ENCODE peak calls at places on chromosomes 7 and 10, in nine cellular contexts. J, F, A, B, I, T, L, R and N are unnamed samples.

GRCh38 chr7:124781907-124782306 is 16.3 kb upstream of the GPR37 start:
- DNase-seq in J (no peak), F (no peak), A (no peak), B (no peak), I (no peak), T (no peak), L (peak), R (no peak), N (no peak)

GRCh38 chr10:102152545-102152890 is 329 bp downstream of the NOLC1 start:
- DNase-seq in J (no peak), F (no peak), A (peak), B (no peak), I (peak), T (no peak), L (peak), R (no peak), N (no peak)

GRCh38 chr10:100182908-100183307 is 2.9 kb downstream of the ERLIN1 start:
- DNase-seq in J (no peak), F (no peak), A (no peak), B (no peak), I (no peak), T (no peak), L (no peak), R (no peak), N (no peak)

GRCh38 chr7:83248000-83248399 is 85.3 kb upstream of the PCLO start:
- DNase-seq in J (no peak), F (no peak), A (no peak), B (no peak), I (no peak), T (no peak), L (no peak), R (no peak), N (no peak)

GRCh38 chr10:47027108-47027811 is 116.0 kb downstream of the PTPN20 start:
- DNase-seq in J (peak), F (peak), A (no peak), B (peak), I (no peak), T (no peak), L (no peak), R (no peak), N (no peak)

GRCh38 chr10:31381766-31382316 is 62.8 kb downstream of the ZEB1 start:
- DNase-seq in J (no peak), F (no peak), A (peak), B (no peak), I (no peak), T (no peak), L (no peak), R (no peak), N (no peak)

GRCh38 chr10:75035975-75036708 is 75.3 kb upstream of the SAMD8 start:
- DNase-seq in J (no peak), F (no peak), A (no peak), B (no peak), I (no peak), T (no peak), L (no peak), R (no peak), N (no peak)

GRCh38 chr10:104766341-104766740 is 125.3 kb downstream of the SORCS3 start:
- DNase-seq in J (no peak), F (no peak), A (no peak), B (no peak), I (no peak), T (no peak), L (no peak), R (peak), N (no peak)

GRCh38 chr10:59104186-59104585 is 72.3 kb upstream of the PHYHIPL start:
- DNase-seq in J (no peak), F (no peak), A (no peak), B (no peak), I (no peak), T (no peak), L (no peak), R (no peak), N (no peak)

GRCh38 chr10:69567920-69568319 is 5.3 kb downstream of the NEUROG3 start:
- DNase-seq in J (no peak), F (no peak), A (peak), B (peak), I (peak), T (no peak), L (peak), R (no peak), N (no peak)

GRCh38 chr10:96758423-96758822 is 38.1 kb upstream of the PIK3AP1 start:
- DNase-seq in J (no peak), F (no peak), A (no peak), B (no peak), I (no peak), T (no peak), L (no peak), R (no peak), N (no peak)

GRCh38 chr10:22693371-22693784 is 21.0 kb downstream of the PIP4K2A start:
- DNase-seq in J (no peak), F (no peak), A (peak), B (no peak), I (no peak), T (no peak), L (no peak), R (no peak), N (no peak)

GRCh38 chr7:23012797-23013714 is 874 bp downstream of the HYCC1 start:
- DNase-seq in J (no peak), F (peak), A (peak), B (peak), I (peak), T (peak), L (peak), R (no peak), N (no peak)

GRCh38 chr7:22582860-22583640 is 83.1 kb upstream of the STEAP1B start:
- DNase-seq in J (peak), F (no peak), A (peak), B (peak), I (no peak), T (no peak), L (peak), R (no peak), N (no peak)

GRCh38 chr7:34317039-34317438 is 341.0 kb upstream of the NPSR1 start:
- DNase-seq in J (no peak), F (no peak), A (no peak), B (no peak), I (no peak), T (no peak), L (peak), R (no peak), N (no peak)

GRCh38 chr10:79399242-79399831 is 46.1 kb downstream of the ZCCHC24 start:
- DNase-seq in J (peak), F (no peak), A (peak), B (peak), I (no peak), T (no peak), L (peak), R (no peak), N (no peak)

GRCh38 chr7:102472126-102473041 is 6.3 kb downstream of the POLR2J start:
- DNase-seq in J (no peak), F (no peak), A (no peak), B (no peak), I (no peak), T (no peak), L (no peak), R (no peak), N (no peak)

GRCh38 chr10:11551915-11552602 is 59.4 kb downstream of the USP6NL start:
- DNase-seq in J (no peak), F (no peak), A (peak), B (no peak), I (no peak), T (no peak), L (peak), R (no peak), N (no peak)

GRCh38 chr7:130921391-130922180 is 187.6 kb upstream of the KLF14 start:
- DNase-seq in J (peak), F (no peak), A (peak), B (no peak), I (no peak), T (peak), L (no peak), R (no peak), N (peak)

GRCh38 chr10:133274751-133275682 is 1.7 kb downstream of the ADAM8 start:
- DNase-seq in J (peak), F (peak), A (no peak), B (no peak), I (peak), T (no peak), L (peak), R (no peak), N (no peak)

GRCh38 chr7:132472463-132473120 is 103.7 kb downstream of the PLXNA4 start:
- DNase-seq in J (no peak), F (no peak), A (no peak), B (no peak), I (no peak), T (no peak), L (peak), R (peak), N (no peak)

GRCh38 chr7:3106353-3106752 is 62.7 kb upstream of the CARD11 start:
- DNase-seq in J (peak), F (no peak), A (no peak), B (no peak), I (no peak), T (no peak), L (no peak), R (no peak), N (no peak)

GRCh38 chr10:1657500-1657899 is 79.8 kb downstream of the ADARB2 start:
- DNase-seq in J (no peak), F (no peak), A (no peak), B (no peak), I (no peak), T (no peak), L (no peak), R (no peak), N (no peak)

GRCh38 chr7:31104361-31105255 is 52.5 kb downstream of the ADCYAP1R1 start:
- DNase-seq in J (peak), F (no peak), A (no peak), B (no peak), I (no peak), T (no peak), L (no peak), R (no peak), N (no peak)

GRCh38 chr10:108789911-108790310 is 1133.4 kb downstream of the XPNPEP1 start:
- DNase-seq in J (no peak), F (no peak), A (no peak), B (no peak), I (no peak), T (no peak), L (no peak), R (no peak), N (no peak)

GRCh38 chr7:161786-162185 is 30.6 kb upstream of the FAM20C start:
- DNase-seq in J (no peak), F (no peak), A (no peak), B (peak), I (no peak), T (no peak), L (no peak), R (no peak), N (no peak)

GRCh38 chr7:128922496-128923410 is 12.2 kb upstream of the KCP start:
- DNase-seq in J (no peak), F (no peak), A (no peak), B (peak), I (no peak), T (no peak), L (no peak), R (no peak), N (no peak)

GRCh38 chr10:71229726-71230655 is 17.6 kb downstream of the UNC5B start:
- DNase-seq in J (no peak), F (no peak), A (no peak), B (no peak), I (no peak), T (no peak), L (no peak), R (no peak), N (no peak)

GRCh38 chr10:103278424-103278823 is 1.5 kb downstream of the INA start:
- DNase-seq in J (no peak), F (no peak), A (no peak), B (no peak), I (no peak), T (no peak), L (no peak), R (no peak), N (no peak)

GRCh38 chr7:47452715-47453092 is 129.2 kb downstream of the TNS3 start:
- DNase-seq in J (no peak), F (no peak), A (no peak), B (peak), I (no peak), T (no peak), L (no peak), R (no peak), N (no peak)

GRCh38 chr7:92843034-92843760 is 6.8 kb upstream of the CDK6 start:
- DNase-seq in J (no peak), F (no peak), A (peak), B (no peak), I (no peak), T (no peak), L (no peak), R (no peak), N (no peak)

GRCh38 chr10:49614242-49615198 is 683 bp downstream of the CHAT start:
- DNase-seq in J (no peak), F (no peak), A (no peak), B (peak), I (no peak), T (no peak), L (no peak), R (no peak), N (no peak)

GRCh38 chr7:71707041-71707440 is 575.1 kb downstream of the GALNT17 start:
- DNase-seq in J (no peak), F (no peak), A (no peak), B (no peak), I (no peak), T (no peak), L (no peak), R (no peak), N (no peak)

GRCh38 chr10:73480158-73480557 is 15.7 kb downstream of the PPP3CB start:
- DNase-seq in J (no peak), F (no peak), A (no peak), B (no peak), I (no peak), T (no peak), L (no peak), R (no peak), N (no peak)

GRCh38 chr10:3423411-3423810 is 250.8 kb upstream of the PITRM1 start:
- DNase-seq in J (no peak), F (no peak), A (no peak), B (no peak), I (no peak), T (no peak), L (no peak), R (no peak), N (no peak)

GRCh38 chr7:5780801-5781496 is 514 bp downstream of the RNF216 start:
- DNase-seq in J (peak), F (no peak), A (peak), B (peak), I (peak), T (no peak), L (peak), R (peak), N (no peak)

GRCh38 chr10:13629116-13629515 is 42.4 kb downstream of the PRPF18 start:
- DNase-seq in J (no peak), F (no peak), A (peak), B (no peak), I (no peak), T (no peak), L (no peak), R (no peak), N (no peak)

GRCh38 chr7:41437257-41438196 is 265.4 kb downstream of the INHBA start:
- DNase-seq in J (no peak), F (no peak), A (no peak), B (no peak), I (no peak), T (no peak), L (peak), R (no peak), N (peak)